ENCODE peak calls at places on chromosomes 4 and X, in seven cellular contexts. One of them, this sample, is unnamed.

GRCh38 chr4:2811830-2812599 is 19.1 kb downstream of the SH3BP2 start:
- DNase-seq in HepG2: peak; percentile 59
- DNase-seq in K562: no peak
- DNase-seq in HCT116: peak; percentile 16
- DNase-seq in SK-N-SH: peak; percentile 82
- DNase-seq in GM12878: peak; percentile 40
- DNase-seq in H1: no peak
- DNase-seq in this sample: peak; percentile 49

GRCh38 chr4:100630341-100630740 is 112.5 kb upstream of the EMCN start:
- DNase-seq in HepG2: no peak
- DNase-seq in K562: no peak
- DNase-seq in HCT116: no peak
- DNase-seq in SK-N-SH: no peak
- DNase-seq in GM12878: no peak
- DNase-seq in H1: no peak
- DNase-seq in this sample: no peak

GRCh38 chrX:65866146-65866545 is 173.7 kb downstream of the VSIG4 start:
- DNase-seq in HepG2: no peak
- DNase-seq in K562: no peak
- DNase-seq in HCT116: no peak
- DNase-seq in SK-N-SH: no peak
- DNase-seq in GM12878: peak; percentile 55
- DNase-seq in H1: no peak
- DNase-seq in this sample: no peak

GRCh38 chr4:109166586-109166985 is 135.9 kb downstream of the COL25A1 start:
- DNase-seq in HepG2: no peak
- DNase-seq in K562: no peak
- DNase-seq in HCT116: no peak
- DNase-seq in SK-N-SH: no peak
- DNase-seq in GM12878: no peak
- DNase-seq in H1: no peak
- DNase-seq in this sample: no peak

GRCh38 chr4:164212134-164212533 is 541.8 kb upstream of the SMIM31 start:
- DNase-seq in HepG2: no peak
- DNase-seq in K562: no peak
- DNase-seq in HCT116: no peak
- DNase-seq in SK-N-SH: no peak
- DNase-seq in GM12878: no peak
- DNase-seq in H1: no peak
- DNase-seq in this sample: no peak

GRCh38 chr4:13364178-13364577 is 120.0 kb downstream of the RAB28 start:
- DNase-seq in HepG2: no peak
- DNase-seq in K562: no peak
- DNase-seq in HCT116: no peak
- DNase-seq in SK-N-SH: no peak
- DNase-seq in GM12878: no peak
- DNase-seq in H1: no peak
- DNase-seq in this sample: no peak

GRCh38 chr4:93199492-93199891 is 629.1 kb upstream of the ATOH1 start:
- DNase-seq in HepG2: peak; percentile 41
- DNase-seq in K562: no peak
- DNase-seq in HCT116: peak; percentile 45
- DNase-seq in SK-N-SH: peak; percentile 58
- DNase-seq in GM12878: no peak
- DNase-seq in H1: no peak
- DNase-seq in this sample: peak; percentile 21

GRCh38 chr4:182994171-182994570 is 77.0 kb upstream of the DCTD start:
- DNase-seq in HepG2: no peak
- DNase-seq in K562: no peak
- DNase-seq in HCT116: no peak
- DNase-seq in SK-N-SH: no peak
- DNase-seq in GM12878: no peak
- DNase-seq in H1: no peak
- DNase-seq in this sample: no peak

GRCh38 chr4:184315675-184316359 is 98.1 kb upstream of the ENPP6 start:
- DNase-seq in HepG2: no peak
- DNase-seq in K562: no peak
- DNase-seq in HCT116: no peak
- DNase-seq in SK-N-SH: no peak
- DNase-seq in GM12878: no peak
- DNase-seq in H1: peak; percentile 36
- DNase-seq in this sample: no peak

GRCh38 chr4:148776944-148777343 is 334.7 kb upstream of the NR3C2 start:
- DNase-seq in HepG2: no peak
- DNase-seq in K562: no peak
- DNase-seq in HCT116: no peak
- DNase-seq in SK-N-SH: no peak
- DNase-seq in GM12878: no peak
- DNase-seq in H1: no peak
- DNase-seq in this sample: no peak

GRCh38 chr4:67556426-67556825 is 2.1 kb upstream of the STAP1 start:
- DNase-seq in HepG2: no peak
- DNase-seq in K562: no peak
- DNase-seq in HCT116: no peak
- DNase-seq in SK-N-SH: no peak
- DNase-seq in GM12878: no peak
- DNase-seq in H1: no peak
- DNase-seq in this sample: no peak

GRCh38 chr4:149574973-149575372 is 240.7 kb downstream of the IQCM start:
- DNase-seq in HepG2: no peak
- DNase-seq in K562: no peak
- DNase-seq in HCT116: no peak
- DNase-seq in SK-N-SH: no peak
- DNase-seq in GM12878: peak; percentile 28
- DNase-seq in H1: no peak
- DNase-seq in this sample: no peak

GRCh38 chr4:134807231-134807745 is 605.7 kb upstream of the PABPC4L start:
- DNase-seq in HepG2: no peak
- DNase-seq in K562: no peak
- DNase-seq in HCT116: no peak
- DNase-seq in SK-N-SH: no peak
- DNase-seq in GM12878: no peak
- DNase-seq in H1: no peak
- DNase-seq in this sample: no peak

GRCh38 chr4:113384600-113384999 is 335.1 kb downstream of the ANK2 start:
- DNase-seq in HepG2: no peak
- DNase-seq in K562: no peak
- DNase-seq in HCT116: peak; percentile 42
- DNase-seq in SK-N-SH: no peak
- DNase-seq in GM12878: no peak
- DNase-seq in H1: no peak
- DNase-seq in this sample: no peak

GRCh38 chrX:56794831-56795230 is 65.8 kb downstream of the NBDY start:
- DNase-seq in HepG2: no peak
- DNase-seq in K562: no peak
- DNase-seq in HCT116: no peak
- DNase-seq in SK-N-SH: peak; percentile 2
- DNase-seq in GM12878: no peak
- DNase-seq in H1: peak; percentile 17
- DNase-seq in this sample: no peak

GRCh38 chrX:20059467-20060128 is 57.1 kb downstream of the MAP7D2 start:
- DNase-seq in HepG2: no peak
- DNase-seq in K562: no peak
- DNase-seq in HCT116: no peak
- DNase-seq in SK-N-SH: no peak
- DNase-seq in GM12878: no peak
- DNase-seq in H1: no peak
- DNase-seq in this sample: no peak

GRCh38 chr4:20127626-20128025 is 124.1 kb upstream of the SLIT2 start:
- DNase-seq in HepG2: no peak
- DNase-seq in K562: no peak
- DNase-seq in HCT116: no peak
- DNase-seq in SK-N-SH: no peak
- DNase-seq in GM12878: no peak
- DNase-seq in H1: no peak
- DNase-seq in this sample: no peak

GRCh38 chr4:14254806-14255445 is 627.4 kb upstream of the BOD1L1 start:
- DNase-seq in HepG2: no peak
- DNase-seq in K562: no peak
- DNase-seq in HCT116: no peak
- DNase-seq in SK-N-SH: no peak
- DNase-seq in GM12878: no peak
- DNase-seq in H1: no peak
- DNase-seq in this sample: no peak

GRCh38 chrX:97380200-97380599 is 496.5 kb downstream of the RPA4 start:
- DNase-seq in HepG2: no peak
- DNase-seq in K562: no peak
- DNase-seq in HCT116: no peak
- DNase-seq in SK-N-SH: peak; percentile 10
- DNase-seq in GM12878: no peak
- DNase-seq in H1: no peak
- DNase-seq in this sample: no peak

GRCh38 chrX:22313757-22314156 is 41.0 kb downstream of the CBLL2 start:
- DNase-seq in HepG2: no peak
- DNase-seq in K562: no peak
- DNase-seq in HCT116: no peak
- DNase-seq in SK-N-SH: no peak
- DNase-seq in GM12878: no peak
- DNase-seq in H1: no peak
- DNase-seq in this sample: no peak

GRCh38 chrX:134545524-134545923 is 85.6 kb downstream of the HPRT1 start:
- DNase-seq in HepG2: no peak
- DNase-seq in K562: no peak
- DNase-seq in HCT116: no peak
- DNase-seq in SK-N-SH: no peak
- DNase-seq in GM12878: no peak
- DNase-seq in H1: no peak
- DNase-seq in this sample: no peak

GRCh38 chrX:134544189-134544588 is 84.2 kb downstream of the HPRT1 start:
- DNase-seq in HepG2: no peak
- DNase-seq in K562: no peak
- DNase-seq in HCT116: no peak
- DNase-seq in SK-N-SH: no peak
- DNase-seq in GM12878: no peak
- DNase-seq in H1: no peak
- DNase-seq in this sample: no peak

GRCh38 chrX:134543201-134543797 is 83.3 kb downstream of the HPRT1 start:
- DNase-seq in HepG2: no peak
- DNase-seq in K562: no peak
- DNase-seq in HCT116: no peak
- DNase-seq in SK-N-SH: no peak
- DNase-seq in GM12878: no peak
- DNase-seq in H1: no peak
- DNase-seq in this sample: no peak

GRCh38 chrX:134546187-134546586 is 86.2 kb downstream of the HPRT1 start:
- DNase-seq in HepG2: no peak
- DNase-seq in K562: no peak
- DNase-seq in HCT116: no peak
- DNase-seq in SK-N-SH: no peak
- DNase-seq in GM12878: no peak
- DNase-seq in H1: no peak
- DNase-seq in this sample: no peak

GRCh38 chrX:134544614-134545255 is 84.8 kb downstream of the HPRT1 start:
- DNase-seq in HepG2: no peak
- DNase-seq in K562: no peak
- DNase-seq in HCT116: no peak
- DNase-seq in SK-N-SH: peak; percentile 49
- DNase-seq in GM12878: no peak
- DNase-seq in H1: peak; percentile 54
- DNase-seq in this sample: no peak
- TF ChIP-seq JUND in HepG2: no peak
- TF ChIP-seq JUND in K562: no peak
- TF ChIP-seq JUND in HCT116: no peak
- TF ChIP-seq JUND in SK-N-SH: no peak
- TF ChIP-seq JUND in GM12878: no peak
- TF ChIP-seq JUND in H1: no peak
- TF ChIP-seq JUND in this sample: no peak

GRCh38 chr4:69831646-69832325 is 28.2 kb downstream of the SULT1E1 start:
- DNase-seq in HepG2: peak; percentile 6
- DNase-seq in K562: no peak
- DNase-seq in HCT116: no peak
- DNase-seq in SK-N-SH: no peak
- DNase-seq in GM12878: peak; percentile 59
- DNase-seq in H1: no peak
- DNase-seq in this sample: no peak
- TF ChIP-seq JUND in HepG2: no peak
- TF ChIP-seq JUND in K562: no peak
- TF ChIP-seq JUND in HCT116: no peak
- TF ChIP-seq JUND in SK-N-SH: no peak
- TF ChIP-seq JUND in GM12878: no peak
- TF ChIP-seq JUND in H1: no peak
- TF ChIP-seq JUND in this sample: no peak

GRCh38 chrX:71993371-71993770 is 82.7 kb downstream of the NHSL2 start:
- DNase-seq in HepG2: no peak
- DNase-seq in K562: no peak
- DNase-seq in HCT116: no peak
- DNase-seq in SK-N-SH: no peak
- DNase-seq in GM12878: no peak
- DNase-seq in H1: no peak
- DNase-seq in this sample: no peak
- TF ChIP-seq JUND in HepG2: no peak
- TF ChIP-seq JUND in K562: no peak
- TF ChIP-seq JUND in HCT116: no peak
- TF ChIP-seq JUND in SK-N-SH: no peak
- TF ChIP-seq JUND in GM12878: no peak
- TF ChIP-seq JUND in H1: no peak
- TF ChIP-seq JUND in this sample: no peak

GRCh38 chrX:42678133-42678532 is 99.8 kb downstream of the PPP1R2C start:
- DNase-seq in HepG2: no peak
- DNase-seq in K562: no peak
- DNase-seq in HCT116: no peak
- DNase-seq in SK-N-SH: no peak
- DNase-seq in GM12878: no peak
- DNase-seq in H1: no peak
- DNase-seq in this sample: peak; percentile 63

DNA sequence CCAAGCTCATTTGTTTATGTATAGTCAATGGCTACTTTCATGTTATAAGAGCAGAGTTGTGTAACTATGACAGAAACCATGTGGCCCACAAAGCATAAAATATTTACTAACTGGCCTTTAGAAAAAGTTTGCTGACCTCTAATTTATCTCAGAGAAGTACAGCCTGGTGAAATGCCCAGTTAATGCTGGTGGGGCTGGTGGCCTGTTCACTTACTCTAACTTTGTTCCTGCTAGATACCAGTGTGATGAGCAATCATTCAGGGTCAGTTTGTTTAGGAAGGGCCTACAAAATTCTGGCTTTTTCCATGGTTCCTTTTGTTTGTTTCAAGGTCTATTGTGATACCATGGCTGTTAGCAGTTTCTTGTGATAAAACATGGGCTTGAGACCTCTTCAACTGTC is 104.6 kb downstream of the PPP1R2C start:
- DNase-seq in HepG2: no peak
- DNase-seq in K562: no peak
- DNase-seq in HCT116: no peak
- DNase-seq in SK-N-SH: no peak
- DNase-seq in GM12878: no peak
- DNase-seq in H1: no peak
- DNase-seq in this sample: no peak
- TF ChIP-seq JUND in HepG2: no peak
- TF ChIP-seq JUND in K562: no peak
- TF ChIP-seq JUND in HCT116: no peak
- TF ChIP-seq JUND in SK-N-SH: no peak
- TF ChIP-seq JUND in GM12878: no peak
- TF ChIP-seq JUND in H1: no peak
- TF ChIP-seq JUND in this sample: no peak

DNA sequence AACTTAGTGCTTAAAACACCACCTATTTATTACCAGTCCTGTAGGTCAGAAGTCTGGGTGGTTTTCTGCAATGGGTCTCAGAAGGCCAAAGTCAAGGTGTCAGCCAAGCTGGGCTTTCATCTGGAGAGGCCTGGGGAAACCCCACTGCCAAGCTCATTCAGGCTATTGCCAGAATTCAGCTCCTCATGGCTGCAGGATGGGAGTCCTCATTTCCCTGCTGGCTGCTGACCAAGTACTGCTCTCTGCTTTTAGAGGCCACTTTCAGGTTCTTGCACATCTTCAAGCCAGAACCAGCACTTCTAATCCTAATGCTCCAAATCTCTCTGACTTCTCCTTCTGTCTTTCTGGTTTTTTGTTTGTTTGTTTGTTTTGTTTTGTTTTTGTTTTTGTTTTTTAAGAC is 109.3 kb downstream of the BCOR start:
- DNase-seq in HepG2: no peak
- DNase-seq in K562: no peak
- DNase-seq in HCT116: no peak
- DNase-seq in SK-N-SH: no peak
- DNase-seq in GM12878: no peak
- DNase-seq in H1: no peak
- DNase-seq in this sample: no peak
- TF ChIP-seq JUND in HepG2: no peak
- TF ChIP-seq JUND in K562: no peak
- TF ChIP-seq JUND in HCT116: no peak
- TF ChIP-seq JUND in SK-N-SH: no peak
- TF ChIP-seq JUND in GM12878: no peak
- TF ChIP-seq JUND in H1: no peak
- TF ChIP-seq JUND in this sample: no peak

This sample was measured in T47D.